ENCODE peak calls at places on chromosomes 1 and 21, in four cellular contexts. One of them, this sample, is unnamed.
A peak's percentile ranks its signal among the peaks of the same experiment; 100 is the strongest.

GRCh38 chr1:39647247-39647646 is 7.8 kb upstream of the HEYL start:
- DNase-seq in K562: no peak
- DNase-seq in A549: no peak
- DNase-seq in H1: no peak
- DNase-seq in this sample: no peak

GRCh38 chr21:36122977-36123376 is 11.9 kb upstream of the CBR3 start:
- DNase-seq in K562: no peak
- DNase-seq in A549: no peak
- DNase-seq in H1: no peak
- DNase-seq in this sample: no peak

GRCh38 chr21:44392185-44392584 is 38.8 kb downstream of the TRPM2 start:
- DNase-seq in K562: no peak
- DNase-seq in A549: no peak
- DNase-seq in H1: no peak
- DNase-seq in this sample: no peak

GRCh38 chr1:244011251-244011650 is 39.8 kb upstream of the ZBTB18 start:
- DNase-seq in K562: no peak
- DNase-seq in A549: no peak
- DNase-seq in H1: no peak
- DNase-seq in this sample: no peak

GRCh38 chr1:90924982-90925381 is 96.9 kb downstream of the ZNF644 start:
- DNase-seq in K562: no peak
- DNase-seq in A549: no peak
- DNase-seq in H1: peak; percentile 61
- DNase-seq in this sample: peak; percentile 67

GRCh38 chr1:111275780-111276433 is 14.7 kb upstream of the CHIA start:
- DNase-seq in K562: no peak
- DNase-seq in A549: peak; percentile 6
- DNase-seq in H1: no peak
- DNase-seq in this sample: no peak

GRCh38 chr1:44884746-44885145 is 41.7 kb upstream of the PTCH2 start:
- DNase-seq in K562: no peak
- DNase-seq in A549: no peak
- DNase-seq in H1: no peak
- DNase-seq in this sample: no peak

GRCh38 chr1:245621589-245621988 is 466.8 kb downstream of the KIF26B start:
- DNase-seq in K562: no peak
- DNase-seq in A549: no peak
- DNase-seq in H1: no peak
- DNase-seq in this sample: no peak

GRCh38 chr1:229410692-229411433 is 23.0 kb downstream of the ACTA1 start:
- DNase-seq in K562: no peak
- DNase-seq in A549: peak; percentile 51
- DNase-seq in H1: no peak
- DNase-seq in this sample: peak; percentile 34

GRCh38 chr1:230090194-230090711 is 23.2 kb downstream of the GALNT2 start:
- DNase-seq in K562: no peak
- DNase-seq in A549: peak; percentile 67
- DNase-seq in H1: no peak
- DNase-seq in this sample: no peak

GRCh38 chr1:77347646-77348045 is 65.8 kb downstream of the AK5 start:
- DNase-seq in K562: peak; percentile 61
- DNase-seq in A549: peak; percentile 93
- DNase-seq in H1: no peak
- DNase-seq in this sample: no peak

DNA sequence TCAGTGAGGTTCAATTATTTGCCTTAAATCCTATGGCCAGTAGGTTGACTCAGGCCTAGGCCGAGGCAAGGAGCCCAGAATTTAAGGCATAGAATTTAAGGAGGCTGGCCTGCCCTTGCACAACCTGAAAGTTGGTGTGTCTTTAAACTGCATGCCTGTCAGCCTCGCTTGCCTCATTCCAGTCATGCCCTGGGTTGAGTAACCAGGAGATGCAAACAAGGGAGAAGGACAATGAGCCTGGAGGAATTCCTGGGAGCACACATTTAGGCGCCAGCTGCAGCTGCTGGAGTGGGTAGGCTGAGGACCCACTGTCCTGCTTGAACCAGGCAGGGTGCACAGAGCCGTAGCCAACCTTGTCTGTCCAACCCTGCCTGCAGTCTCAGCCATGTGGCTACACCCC is 11.7 kb downstream of the CD2 start:
- DNase-seq in K562: no peak
- DNase-seq in A549: no peak
- DNase-seq in H1: no peak
- DNase-seq in this sample: no peak
- TF ChIP-seq JUN in K562: no peak
- TF ChIP-seq JUN in A549: no peak
- TF ChIP-seq JUN in H1: no peak
- TF ChIP-seq JUN in this sample: no peak

GRCh38 chr1:162292422-162292849 is 84.2 kb downstream of the SPATA46 start:
- DNase-seq in K562: no peak
- DNase-seq in A549: no peak
- DNase-seq in H1: no peak
- DNase-seq in this sample: no peak
- TF ChIP-seq JUN in K562: no peak
- TF ChIP-seq JUN in A549: no peak
- TF ChIP-seq JUN in H1: peak; percentile 36
- TF ChIP-seq JUN in this sample: no peak

GRCh38 chr1:198934901-198935301 is 296.1 kb downstream of the PTPRC start:
- DNase-seq in K562: no peak
- DNase-seq in A549: peak; percentile 22
- DNase-seq in H1: no peak
- DNase-seq in this sample: no peak

GRCh38 chr1:198937231-198938031 is 298.6 kb downstream of the PTPRC start:
- DNase-seq in K562: no peak
- DNase-seq in A549: peak; percentile 87
- DNase-seq in H1: no peak
- DNase-seq in this sample: no peak

GRCh38 chr1:198934414-198934813 is 295.6 kb downstream of the PTPRC start:
- DNase-seq in K562: no peak
- DNase-seq in A549: no peak
- DNase-seq in H1: no peak
- DNase-seq in this sample: no peak

GRCh38 chr1:198935371-198935921 is 296.6 kb downstream of the PTPRC start:
- DNase-seq in K562: no peak
- DNase-seq in A549: peak; percentile 92
- DNase-seq in H1: no peak
- DNase-seq in this sample: no peak

GRCh38 chr1:198936371-198937083 is 297.7 kb downstream of the PTPRC start:
- DNase-seq in K562: no peak
- DNase-seq in A549: no peak
- DNase-seq in H1: no peak
- DNase-seq in this sample: no peak
- TF ChIP-seq JUN in K562: no peak
- TF ChIP-seq JUN in A549: no peak
- TF ChIP-seq JUN in H1: no peak
- TF ChIP-seq JUN in this sample: no peak

GRCh38 chr21:40925481-40925880 is 78.5 kb upstream of the DSCAM start:
- DNase-seq in K562: no peak
- DNase-seq in A549: no peak
- DNase-seq in H1: no peak
- DNase-seq in this sample: no peak
- TF ChIP-seq JUN in K562: no peak
- TF ChIP-seq JUN in A549: no peak
- TF ChIP-seq JUN in H1: no peak
- TF ChIP-seq JUN in this sample: no peak

GRCh38 chr21:37263827-37264226 is 3.3 kb downstream of the VPS26C start:
- DNase-seq in K562: peak; percentile 40
- DNase-seq in A549: no peak
- DNase-seq in H1: peak; percentile 11
- DNase-seq in this sample: no peak

GRCh38 chr21:37267269-37268185 is at the start of gene VPS26C:
- DNase-seq in K562: peak; percentile 96
- DNase-seq in A549: peak; percentile 98
- DNase-seq in H1: peak; percentile 94
- DNase-seq in this sample: peak; percentile 98

GRCh38 chr21:37266515-37267221 is 466 bp downstream of the VPS26C start:
- DNase-seq in K562: peak; percentile 42
- DNase-seq in A549: peak; percentile 23
- DNase-seq in H1: peak; percentile 74
- DNase-seq in this sample: peak; percentile 67

GRCh38 chr21:37268186-37268503 is 1.0 kb upstream of the VPS26C start:
- DNase-seq in K562: no peak
- DNase-seq in A549: no peak
- DNase-seq in H1: no peak
- DNase-seq in this sample: no peak

GRCh38 chr21:37264808-37265207 is 2.3 kb downstream of the VPS26C start:
- DNase-seq in K562: no peak
- DNase-seq in A549: no peak
- DNase-seq in H1: no peak
- DNase-seq in this sample: no peak
- TF ChIP-seq JUN in K562: no peak
- TF ChIP-seq JUN in A549: no peak
- TF ChIP-seq JUN in H1: no peak
- TF ChIP-seq JUN in this sample: no peak

DNA sequence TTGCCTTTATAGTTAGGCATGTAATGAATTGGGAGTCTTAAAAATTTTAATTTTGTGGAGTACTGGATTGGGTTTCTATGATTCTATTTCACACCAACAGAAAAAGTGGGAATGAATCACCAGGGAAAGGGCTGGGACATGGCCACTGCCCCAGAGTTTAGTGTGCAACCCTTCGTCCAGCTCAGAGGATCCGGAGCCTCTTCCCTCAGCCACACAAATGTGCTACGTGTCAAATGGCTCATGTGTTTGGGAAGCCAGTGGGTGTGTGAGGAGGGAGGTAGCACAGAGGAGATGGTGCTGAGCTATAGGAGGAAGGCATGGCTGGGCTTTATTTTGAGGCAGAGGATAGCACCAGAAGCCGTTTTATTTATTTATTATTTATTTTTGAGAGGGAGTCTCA is 247.3 kb downstream of the SIPA1L2 start:
- DNase-seq in K562: no peak
- DNase-seq in A549: no peak
- DNase-seq in H1: no peak
- DNase-seq in this sample: no peak
- TF ChIP-seq JUN in K562: no peak
- TF ChIP-seq JUN in A549: no peak
- TF ChIP-seq JUN in H1: no peak
- TF ChIP-seq JUN in this sample: no peak